ENCODE peak calls at places on chromosomes 12 and 14, in six cellular contexts. H, U, B, W, Z and J are unnamed samples.

GRCh38 chr12:19624000-19624399 is 184.7 kb downstream of the AEBP2 start:
- DNase-seq in B (no peak), U (no peak), Z (no peak), W (no peak), H (no peak), J (no peak)

GRCh38 chr12:7555752-7556151 is 52.2 kb upstream of the CD163 start:
- DNase-seq in U (no peak), W (no peak), B (peak; percentile 13), Z (no peak), H (no peak), J (peak; percentile 48)

GRCh38 chr12:122021193-122021821 is 377 bp upstream of the BCL7A start:
- DNase-seq in H (no peak), W (peak; percentile 65), B (no peak), U (no peak), Z (no peak), J (no peak)

GRCh38 chr12:30829876-30830275 is 75.1 kb upstream of the CAPRIN2 start:
- DNase-seq in H (no peak), B (no peak), U (no peak), W (no peak), Z (no peak), J (no peak)

GRCh38 chr12:50047693-50048250 is 9.6 kb upstream of the ASIC1 start:
- DNase-seq in H (no peak), U (no peak), W (no peak), Z (no peak), B (peak; percentile 63), J (no peak)

GRCh38 chr12:47022296-47022695 is 57.1 kb upstream of the PCED1B start:
- DNase-seq in U (no peak), B (no peak), H (no peak), Z (no peak), W (no peak), J (no peak)

GRCh38 chr12:88242161-88242925 is 100.2 kb downstream of the TMTC3 start:
- DNase-seq in W (no peak), B (no peak), Z (no peak), H (no peak), U (no peak), J (peak; percentile 87)

GRCh38 chr12:79397609-79398008 is 293.2 kb downstream of the PAWR start:
- DNase-seq in W (no peak), H (no peak), Z (no peak), U (no peak), B (no peak), J (no peak)

GRCh38 chr14:93094121-93094918 is 21.4 kb downstream of the ITPK1 start:
- DNase-seq in U (no peak), Z (no peak), W (no peak), B (no peak), H (no peak), J (no peak)

GRCh38 chr12:104735801-104736200 is 222.3 kb downstream of the SLC41A2 start:
- DNase-seq in U (no peak), W (no peak), B (no peak), Z (no peak), H (no peak), J (no peak)
- H3K9ac ChIP-seq in U (no peak overlapping the region), W (no peak overlapping the region), B (no peak overlapping the region), Z (no peak overlapping the region), H (no peak overlapping the region), J (no peak overlapping the region)

GRCh38 chr14:73567951-73568885 is 795 bp upstream of the ACOT2 start:
- DNase-seq in H (no peak), W (no peak), Z (no peak), U (peak; percentile 46), B (peak; percentile 0), J (no peak)
- TF ChIP-seq SIN3A in H (no peak), W (no peak), Z (no peak), U (no peak), B (no peak), J (no peak)

DNA sequence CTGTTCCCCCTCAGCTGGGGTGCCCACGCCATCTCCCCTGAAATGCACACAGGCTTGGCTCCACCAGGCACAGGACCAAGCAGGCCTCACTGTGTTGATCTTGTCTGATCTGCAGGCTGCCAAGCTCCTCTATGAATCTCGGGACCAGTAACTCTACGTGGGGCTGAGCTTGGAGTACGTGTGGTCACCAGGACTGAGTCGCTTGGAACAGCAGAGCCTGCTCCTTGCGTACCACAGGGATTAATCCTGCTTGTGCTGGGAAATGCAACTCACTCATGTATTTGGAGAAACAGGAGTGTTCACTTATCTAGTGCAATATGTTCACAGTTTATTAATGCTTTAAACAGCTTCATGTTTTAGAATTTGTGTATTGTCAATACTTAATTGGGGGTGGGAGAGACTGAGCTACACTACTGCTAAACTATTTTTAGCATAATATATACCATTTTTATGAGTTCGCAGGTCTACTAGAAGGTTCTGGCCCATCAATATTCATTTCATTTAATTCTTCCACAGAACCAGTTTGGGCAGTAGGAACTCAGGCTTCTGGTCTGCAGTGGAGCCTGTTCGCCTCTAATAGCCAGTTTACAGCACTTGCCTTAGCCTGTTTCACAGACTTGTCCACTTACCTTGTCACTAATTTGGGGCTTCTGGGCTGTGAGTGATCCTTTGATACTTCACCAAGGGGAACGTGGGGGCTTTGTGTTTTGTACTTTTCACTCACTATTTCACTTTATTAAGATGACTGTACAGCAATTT is 17.4 kb downstream of the ZFYVE21 start:
- DNase-seq in W (no peak), U (no peak), B (no peak), H (no peak), Z (no peak), J (no peak)
- H3K9ac ChIP-seq in W (no peak overlapping the region), U (no peak overlapping the region), B (no peak overlapping the region), H (no peak overlapping the region), Z (no peak overlapping the region), J (no peak overlapping the region)

DNA sequence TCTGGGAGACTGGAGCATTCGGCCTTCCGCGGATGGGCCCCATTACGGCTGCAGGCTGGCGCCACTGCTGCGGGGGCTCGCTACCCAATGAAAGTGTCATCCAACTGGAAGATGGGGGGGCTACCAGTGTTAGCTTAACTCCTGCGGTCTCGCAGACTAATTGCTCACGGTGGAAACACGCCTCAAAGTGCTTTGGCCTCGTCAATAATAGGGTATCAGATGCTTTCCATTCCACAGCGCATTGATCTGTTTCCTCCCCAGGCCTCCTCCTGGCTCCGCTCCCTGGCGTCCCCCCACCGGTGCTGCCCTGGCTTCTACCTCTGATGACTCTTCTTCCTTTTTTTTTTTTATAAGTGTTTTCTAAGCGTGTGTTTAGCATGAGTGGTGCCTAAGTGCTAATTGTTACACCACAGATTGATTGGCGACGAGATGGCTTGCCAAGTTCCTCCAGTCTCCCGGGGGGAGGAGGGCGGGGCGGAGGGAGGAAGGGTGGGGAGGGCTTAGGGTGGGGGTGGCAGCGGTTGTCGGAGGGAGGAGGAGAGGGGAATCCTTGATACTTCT is 678.2 kb downstream of the MED13L start:
- DNase-seq in B (no peak), Z (no peak), W (no peak), H (no peak), U (no peak), J (no peak)
- TF ChIP-seq SIN3A in B (no peak), Z (no peak), W (no peak), H (no peak), U (no peak), J (no peak)

GRCh38 chr14:64509036-64509435 is 4.5 kb downstream of the ZBTB1 start:
- DNase-seq in W (no peak), H (no peak), U (peak; percentile 59), B (no peak), Z (no peak), J (no peak)
- H3K9ac ChIP-seq in W (no peak overlapping the region), H (no peak overlapping the region), U (no peak overlapping the region), B (peak overlapping the region; percentile 35), Z (peak overlapping the region; percentile 26), J (no peak overlapping the region)

GRCh38 chr14:104343294-104343625 is 204.9 kb downstream of the KIF26A start:
- DNase-seq in Z (no peak), W (no peak), H (no peak), B (no peak), U (no peak), J (no peak)

GRCh38 chr14:104343690-104344640 is 205.6 kb downstream of the KIF26A start:
- DNase-seq in H (peak; percentile 42), Z (no peak), U (no peak), B (no peak), W (peak; percentile 41), J (no peak)

GRCh38 chr14:104341532-104342434 is 203.4 kb downstream of the KIF26A start:
- DNase-seq in H (peak; percentile 67), U (peak; percentile 64), W (peak; percentile 85), B (peak; percentile 76), Z (no peak), J (peak; percentile 88)

GRCh38 chr14:104344815-104345214 is 206.4 kb downstream of the KIF26A start:
- DNase-seq in Z (no peak), B (no peak), H (no peak), W (no peak), U (no peak), J (no peak)

GRCh38 chr14:104342435-104343293 is 204.3 kb downstream of the KIF26A start:
- DNase-seq in H (no peak), Z (no peak), B (no peak), W (peak; percentile 56), U (no peak), J (no peak)
- TF ChIP-seq SIN3A in H (no peak), Z (no peak), B (no peak), W (no peak), U (no peak), J (no peak)